ENCODE peak calls at places on chromosomes 4 and X, in four cellular contexts. A is nucleus accumbens; X is H54; S is stimulated activated CD4-positive, alpha-beta T cell treated with anti-CD3 and anti-CD28 coated beads, Interleukin-1b, Interleukin-23, amount 100 ng/mL, for 24 hours. H is an unnamed sample.

GRCh38 chrX:140274761-140275525 is 229.9 kb downstream of the SOX3 start:
- DNase-seq in A (no peak), X (peak), S (no peak), H (peak)

GRCh38 chrX:72240976-72241375 is 2.1 kb upstream of the ERCC6L start:
- DNase-seq in A (no peak), X (no peak), S (no peak), H (no peak)

GRCh38 chr4:82599336-82599735 is 37.5 kb upstream of the TMEM150C start:
- DNase-seq in A (no peak), X (no peak), S (no peak), H (peak)

GRCh38 chrX:129768586-129769466 is 10.9 kb upstream of the SASH3 start:
- DNase-seq in A (no peak), X (no peak), S (no peak), H (no peak)

GRCh38 chr4:183747931-183748664 is 89.0 kb downstream of the TRAPPC11 start:
- DNase-seq in A (no peak), X (no peak), S (no peak), H (peak)

GRCh38 chr4:169659736-169660670 is 39.6 kb downstream of the CLCN3 start:
- DNase-seq in A (peak), X (peak), S (peak), H (peak)

GRCh38 chr4:27010334-27010940 is 149.8 kb downstream of the STIM2 start:
- DNase-seq in A (peak), X (peak), S (peak), H (peak)

GRCh38 chr4:25670991-25671390 is 15.3 kb downstream of the SLC34A2 start:
- DNase-seq in A (no peak), X (no peak), S (no peak), H (no peak)

GRCh38 chr4:131459430-131460101 is 1689.5 kb upstream of the PCDH10 start:
- DNase-seq in A (no peak), X (no peak), S (no peak), H (no peak)

GRCh38 chr4:15368906-15369305 is 58.9 kb upstream of the C1QTNF7 start:
- DNase-seq in A (no peak), X (no peak), S (no peak), H (no peak)

GRCh38 chr4:74755486-74755885 is 38.8 kb downstream of the BTC start:
- DNase-seq in A (no peak), X (no peak), S (no peak), H (no peak)

GRCh38 chr4:101356928-101357327 is 9.6 kb upstream of the PPP3CA start:
- DNase-seq in A (no peak), X (peak), S (no peak), H (no peak)

GRCh38 chr4:6390357-6390756 is 82.1 kb downstream of the PPP2R2C start:
- DNase-seq in A (peak), X (no peak), S (no peak), H (no peak)

GRCh38 chr4:65559270-65559669 is 111.0 kb downstream of the EPHA5 start:
- DNase-seq in A (no peak), X (no peak), S (no peak), H (no peak)

GRCh38 chr4:57074753-57075152 is 35.4 kb downstream of the IGFBP7 start:
- DNase-seq in A (no peak), X (no peak), S (no peak), H (no peak)

GRCh38 chr4:95232358-95233156 is 316.2 kb downstream of the UNC5C start:
- DNase-seq in A (no peak), X (no peak), S (no peak), H (no peak)

GRCh38 chrX:101276238-101276637 is 14.9 kb downstream of the TAF7L start:
- DNase-seq in A (no peak), X (no peak), S (no peak), H (no peak)

GRCh38 chr4:99825272-99825671 is 8.6 kb downstream of the DAPP1 start:
- DNase-seq in A (no peak), X (no peak), S (no peak), H (no peak)

GRCh38 chr4:37872310-37872988 is 18.4 kb upstream of the TBC1D1 start:
- DNase-seq in A (no peak), X (no peak), S (no peak), H (no peak)

GRCh38 chrX:71911731-71912050 is 1.0 kb downstream of the NHSL2 start:
- DNase-seq in A (no peak), X (no peak), S (no peak), H (no peak)

GRCh38 chr4:99863804-99864203 is 30.4 kb downstream of the LAMTOR3 start:
- DNase-seq in A (no peak), X (no peak), S (no peak), H (no peak)